ENCODE peak calls at places on chromosomes 2 and 18, in six cellular contexts. One of them, this sample, is unnamed.

GRCh38 chr2:25697559-25698341 is 24.4 kb upstream of the DTNB start:
- DNase-seq in HS-5: no peak
- DNase-seq in NCI-H1092 treated with DMSO at 0.1 percent for 48 hours: peak; percentile 24
- DNase-seq in neural crest cell: no peak
- DNase-seq in K562: no peak
- DNase-seq in NCI-H2171: no peak
- DNase-seq in this sample: no peak

GRCh38 chr2:37301408-37301807 is 23.2 kb downstream of the PRKD3 start:
- DNase-seq in HS-5: no peak
- DNase-seq in NCI-H1092 treated with DMSO at 0.1 percent for 48 hours: no peak
- DNase-seq in neural crest cell: no peak
- DNase-seq in K562: no peak
- DNase-seq in NCI-H2171: no peak
- DNase-seq in this sample: no peak

GRCh38 chr2:233919938-233920337 is 2.8 kb downstream of the TRPM8 start:
- DNase-seq in HS-5: no peak
- DNase-seq in NCI-H1092 treated with DMSO at 0.1 percent for 48 hours: no peak
- DNase-seq in neural crest cell: no peak
- DNase-seq in K562: no peak
- DNase-seq in NCI-H2171: no peak
- DNase-seq in this sample: no peak

GRCh38 chr2:190637903-190638618 is 10.8 kb upstream of the NAB1 start:
- DNase-seq in HS-5: no peak
- DNase-seq in NCI-H1092 treated with DMSO at 0.1 percent for 48 hours: peak; percentile 11
- DNase-seq in neural crest cell: no peak
- DNase-seq in K562: no peak
- DNase-seq in NCI-H2171: no peak
- DNase-seq in this sample: peak; percentile 36

GRCh38 chr2:175207741-175208438 is 26.4 kb upstream of the ATP5MC3 start:
- DNase-seq in HS-5: no peak
- DNase-seq in NCI-H1092 treated with DMSO at 0.1 percent for 48 hours: peak; percentile 87
- DNase-seq in neural crest cell: no peak
- DNase-seq in K562: no peak
- DNase-seq in NCI-H2171: peak; percentile 79
- DNase-seq in this sample: no peak

GRCh38 chr2:129347486-129348217 is 631.8 kb upstream of the RAB6C start:
- DNase-seq in HS-5: no peak
- DNase-seq in NCI-H1092 treated with DMSO at 0.1 percent for 48 hours: no peak
- DNase-seq in neural crest cell: no peak
- DNase-seq in K562: peak; percentile 10
- DNase-seq in NCI-H2171: no peak
- DNase-seq in this sample: no peak

GRCh38 chr18:903703-904102 is 968 bp upstream of the ADCYAP1 start:
- DNase-seq in HS-5: no peak
- DNase-seq in NCI-H1092 treated with DMSO at 0.1 percent for 48 hours: no peak
- DNase-seq in neural crest cell: peak; percentile 77
- DNase-seq in K562: peak; percentile 76
- DNase-seq in NCI-H2171: no peak
- DNase-seq in this sample: peak; percentile 33

GRCh38 chr2:104378853-104379374 is 475.0 kb upstream of the POU3F3 start:
- DNase-seq in HS-5: no peak
- DNase-seq in NCI-H1092 treated with DMSO at 0.1 percent for 48 hours: peak; percentile 73
- DNase-seq in neural crest cell: peak; percentile 19
- DNase-seq in K562: peak; percentile 5
- DNase-seq in NCI-H2171: no peak
- DNase-seq in this sample: peak; percentile 49

GRCh38 chr2:74694281-74694680 is 40.2 kb downstream of the SEMA4F start:
- DNase-seq in HS-5: no peak
- DNase-seq in NCI-H1092 treated with DMSO at 0.1 percent for 48 hours: no peak
- DNase-seq in neural crest cell: no peak
- DNase-seq in K562: no peak
- DNase-seq in NCI-H2171: no peak
- DNase-seq in this sample: no peak

GRCh38 chr18:71130351-71130750 is 841.5 kb downstream of the SOCS6 start:
- DNase-seq in HS-5: no peak
- DNase-seq in NCI-H1092 treated with DMSO at 0.1 percent for 48 hours: no peak
- DNase-seq in neural crest cell: no peak
- DNase-seq in K562: no peak
- DNase-seq in NCI-H2171: no peak
- DNase-seq in this sample: no peak

GRCh38 chr2:39118786-39119499 is 1.9 kb downstream of the SOS1 start:
- DNase-seq in HS-5: no peak
- DNase-seq in NCI-H1092 treated with DMSO at 0.1 percent for 48 hours: no peak
- DNase-seq in neural crest cell: no peak
- DNase-seq in K562: no peak
- DNase-seq in NCI-H2171: peak; percentile 11
- DNase-seq in this sample: no peak

GRCh38 chr2:190867182-190867581 is 13.4 kb upstream of the GLS start:
- DNase-seq in HS-5: no peak
- DNase-seq in NCI-H1092 treated with DMSO at 0.1 percent for 48 hours: no peak
- DNase-seq in neural crest cell: no peak
- DNase-seq in K562: no peak
- DNase-seq in NCI-H2171: no peak
- DNase-seq in this sample: no peak